ENCODE peak calls at places on chromosomes 2 and 18, in seven cellular contexts. F is GM23248, Z is mammary epithelial cell, D is cardiac muscle cell, B is right lobe of liver, M is mesenchymal stem cell, K is H7. G is an unnamed sample. For H3K36me3, the result is how much of the 10 kb centered on the place peaks cover.

GRCh38 chr2:62206024-62206423 is 10.1 kb downstream of the B3GNT2 start:
- DNase-seq in B (no peak), K (no peak), M (no peak), Z (no peak), D (no peak), F (no peak), G (no peak)

GRCh38 chr2:44934962-44935853 is 6.3 kb upstream of the SIX3 start:
- DNase-seq in D (no peak), F (peak), B (no peak), M (no peak), Z (peak), K (peak), G (no peak)

GRCh38 chr2:11540148-11540995 is 6.5 kb downstream of the GREB1 start:
- DNase-seq in B (peak), K (no peak), Z (no peak), F (no peak), M (no peak), D (peak), G (no peak)

GRCh38 chr2:164061129-164061746 is 325.4 kb upstream of the FIGN start:
- DNase-seq in D (peak), M (peak), B (no peak), Z (peak), K (peak), F (peak), G (peak)

GRCh38 chr2:52532956-52533355 is 1234.6 kb upstream of the CHAC2 start:
- DNase-seq in B (no peak), D (no peak), Z (no peak), M (no peak), K (no peak), F (no peak), G (no peak)

GRCh38 chr18:74529811-74530583 is 4.3 kb upstream of the CNDP1 start:
- DNase-seq in B (peak), Z (no peak), K (peak), M (no peak), F (no peak), D (no peak), G (no peak)

GRCh38 chr2:158686166-158686792 is 108.8 kb upstream of the DAPL1 start:
- DNase-seq in F (peak), K (no peak), D (peak), Z (no peak), B (no peak), M (no peak), G (no peak)

GRCh38 chr2:214005337-214005736 is 405.5 kb upstream of the VWC2L start:
- DNase-seq in Z (no peak), D (no peak), K (no peak), B (no peak), F (peak), M (no peak), G (no peak)

GRCh38 chr2:146489386-146489785 is 1355.4 kb upstream of the ACVR2A start:
- DNase-seq in Z (peak), K (no peak), D (no peak), M (peak), B (no peak), F (peak), G (no peak)

GRCh38 chr2:62939735-62940491 is 110.7 kb upstream of the OTX1 start:
- DNase-seq in B (no peak), F (peak), D (no peak), Z (peak), K (no peak), M (peak), G (no peak)

GRCh38 chr2:26615336-26616031 is 25.7 kb downstream of the CIB4 start:
- DNase-seq in B (no peak), K (peak), Z (no peak), M (no peak), F (no peak), D (no peak), G (no peak)

GRCh38 chr2:199956062-199956380 is 639 bp downstream of the MAIP1 start:
- DNase-seq in D (peak), Z (no peak), F (no peak), K (no peak), M (no peak), B (no peak), G (no peak)

GRCh38 chr2:199329466-199329865 is 128.3 kb downstream of the SATB2 start:
- DNase-seq in K (no peak), M (no peak), D (no peak), F (no peak), B (no peak), Z (no peak), G (no peak)

GRCh38 chr18:63928331-63928730 is 20.6 kb downstream of the SERPINB10 start:
- DNase-seq in M (no peak), F (no peak), K (no peak), B (no peak), D (no peak), Z (no peak), G (no peak)

GRCh38 chr18:46639386-46639785 is 17.6 kb downstream of the LOXHD1 start:
- DNase-seq in M (no peak), F (no peak), B (no peak), K (no peak), Z (no peak), D (no peak), G (no peak)

GRCh38 chr18:53025247-53025646 is 685.2 kb downstream of the DCC start:
- DNase-seq in K (no peak), D (no peak), F (no peak), Z (no peak), B (no peak), M (no peak), G (no peak)

GRCh38 chr2:73859721-73860586 is 31.2 kb downstream of the STAMBP start:
- DNase-seq in M (peak), Z (peak), B (no peak), K (no peak), F (peak), D (no peak), G (peak)

GRCh38 chr2:80545420-80546192 is 241.1 kb upstream of the LRRTM1 start:
- DNase-seq in M (no peak), B (no peak), D (peak), F (no peak), Z (no peak), K (no peak), G (no peak)

GRCh38 chr2:217277646-217278048 is 417.8 kb upstream of the TNP1 start:
- DNase-seq in B (no peak), D (no peak), M (peak), Z (peak), F (peak), K (no peak), G (no peak)

GRCh38 chr2:99608092-99608491 is 118.3 kb upstream of the REV1 start:
- DNase-seq in D (no peak), K (no peak), F (peak), B (no peak), M (no peak), Z (no peak), G (no peak)

GRCh38 chr2:71672011-71672639 is 218.8 kb downstream of the DYSF start:
- DNase-seq in B (no peak), D (peak), F (no peak), M (peak), Z (no peak), K (peak), G (no peak)

GRCh38 chr2:64052468-64053241 is 33.4 kb upstream of the VPS54 start:
- DNase-seq in M (no peak), F (no peak), B (no peak), D (no peak), Z (peak), K (no peak), G (no peak)

GRCh38 chr2:26758790-26759321 is 5.2 kb upstream of the SLC35F6 start:
- DNase-seq in M (peak), Z (no peak), F (no peak), K (no peak), D (no peak), B (no peak), G (no peak)

GRCh38 chr2:173652311-173652710 is 297.6 kb downstream of the CDCA7 start:
- DNase-seq in D (no peak), F (peak), K (no peak), B (no peak), Z (peak), M (peak), G (peak)

GRCh38 chr2:133434962-133435668 is 133.1 kb downstream of the NCKAP5 start:
- DNase-seq in Z (peak), D (no peak), K (no peak), B (no peak), M (no peak), F (peak), G (no peak)

GRCh38 chr2:204870053-204870452 is 324.8 kb downstream of the PARD3B start:
- DNase-seq in Z (no peak), D (no peak), K (no peak), B (no peak), M (no peak), F (no peak), G (no peak)

GRCh38 chr2:127065299-127065931 is 41.5 kb downstream of the BIN1 start:
- DNase-seq in F (no peak), B (no peak), Z (no peak), D (no peak), K (no peak), M (no peak), G (no peak)

GRCh38 chr2:217785544-217786045 is 217.2 kb downstream of the TNS1 start:
- DNase-seq in K (peak), B (peak), D (peak), Z (peak), F (peak), M (peak), G (peak)

DNA sequence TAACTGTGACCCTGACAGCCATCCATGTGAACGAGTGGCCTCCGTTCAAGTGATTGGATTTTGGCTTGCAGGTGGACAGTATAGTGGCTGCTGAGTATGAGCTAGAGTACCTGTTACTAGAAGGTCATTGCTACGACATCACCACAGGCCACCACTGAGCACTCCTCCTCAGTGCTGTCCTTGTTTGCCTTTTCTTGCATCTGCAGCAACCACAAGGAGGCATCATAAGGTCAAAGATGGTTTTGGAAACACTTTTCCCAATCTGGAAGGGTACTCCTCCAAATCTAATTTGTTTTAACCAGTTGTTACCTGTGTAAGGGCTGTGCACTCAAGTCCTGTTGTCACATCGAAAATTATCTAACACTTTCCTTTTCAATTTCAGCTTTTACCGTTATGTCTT is 81.2 kb downstream of the UGGT1 start:
- DNase-seq in B (no peak), M (peak), D (no peak), Z (no peak), K (peak), F (peak), G (no peak)
- H3K36me3 ChIP-seq in B (under half), M (under half), D (under half), Z (under half), K (under half), F (half or more), G (under half)

GRCh38 chr2:109016376-109016775 is 27.4 kb upstream of the EDAR start:
- DNase-seq in F (no peak), M (no peak), D (no peak), Z (no peak), K (peak), B (no peak), G (no peak)

GRCh38 chr2:109018452-109018851 is 29.4 kb upstream of the EDAR start:
- DNase-seq in B (peak), K (no peak), Z (no peak), F (no peak), M (no peak), D (no peak), G (no peak)

GRCh38 chr2:109017017-109017416 is 28.0 kb upstream of the EDAR start:
- DNase-seq in M (no peak), K (peak), B (peak), D (no peak), Z (no peak), F (no peak), G (no peak)

GRCh38 chr2:109013046-109013445 is 24.0 kb upstream of the EDAR start:
- DNase-seq in D (no peak), B (no peak), M (no peak), K (no peak), Z (no peak), F (no peak), G (no peak)

DNA sequence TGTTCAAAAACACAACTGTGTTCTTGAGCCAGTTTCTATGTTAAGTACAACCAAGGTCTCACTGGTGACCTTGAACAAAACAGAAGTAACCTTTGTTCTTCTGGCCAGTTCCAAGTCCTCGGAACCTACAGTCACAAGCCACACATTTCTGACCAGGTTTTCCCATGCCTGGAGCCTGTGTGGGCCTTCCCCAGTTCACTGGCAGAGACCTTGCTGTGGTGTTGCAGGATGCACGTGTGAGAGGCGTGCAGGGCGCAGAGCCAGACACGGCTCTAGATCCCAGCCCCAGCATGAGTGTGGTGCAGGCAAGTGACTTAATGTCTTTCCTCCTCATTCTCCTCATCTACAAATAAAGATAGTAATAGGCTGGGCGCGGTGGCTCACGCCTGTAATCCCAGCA is 25.5 kb upstream of the EDAR start:
- DNase-seq in B (no peak), Z (no peak), D (no peak), K (no peak), F (no peak), M (no peak), G (no peak)
- H3K4me3 ChIP-seq in B (no peak), Z (no peak), D (no peak), K (no peak), F (no peak), M (no peak), G (no peak)

GRCh38 chr2:216139884-216140283 is 30.7 kb downstream of the XRCC5 start:
- DNase-seq in M (no peak), Z (peak), F (peak), B (no peak), D (peak), K (peak), G (no peak)
- H3K36me3 ChIP-seq in M (under half), Z (half or more), F (half or more), B (under half), D (half or more), K (half or more), G (half or more)

DNA sequence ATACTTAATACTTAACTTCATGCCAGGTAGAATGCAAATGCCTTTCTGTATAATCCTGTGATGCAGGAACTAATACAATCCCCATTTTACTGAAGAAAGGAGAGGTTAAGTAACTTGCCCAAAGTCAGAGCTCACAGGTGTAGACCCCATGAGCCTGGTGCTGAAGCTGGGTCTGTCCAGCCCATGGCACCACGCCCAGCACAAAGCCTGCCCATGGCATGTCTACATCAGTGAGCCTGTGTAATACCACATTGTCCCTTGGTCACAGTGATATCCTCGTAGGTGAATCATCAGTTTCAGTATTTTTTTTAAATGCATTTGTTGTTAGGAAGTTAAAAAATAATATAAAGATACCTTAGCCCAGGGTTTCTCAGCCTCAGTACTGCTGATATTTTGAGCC is 69.9 kb upstream of the MCFD2 start:
- DNase-seq in K (no peak), F (peak), B (no peak), Z (peak), D (no peak), M (peak), G (no peak)
- H3K4me3 ChIP-seq in K (no peak), F (peak), B (no peak), Z (no peak), D (no peak), M (no peak), G (no peak)

GRCh38 chr2:239050252-239050649 is 202.4 kb downstream of the TWIST2 start:
- DNase-seq in K (no peak), D (no peak), M (no peak), B (no peak), Z (no peak), F (no peak), G (no peak)
- H3K36me3 ChIP-seq in K (under half), D (under half), M (under half), B (under half), Z (under half), F (under half), G (under half)

GRCh38 chr2:105397025-105397722 is 1.7 kb downstream of the FHL2 start:
- DNase-seq in B (no peak), Z (no peak), M (no peak), F (peak), D (no peak), K (no peak), G (no peak)

GRCh38 chr2:105397959-105398521 is 811 bp downstream of the FHL2 start:
- DNase-seq in B (no peak), K (no peak), F (peak), Z (no peak), M (no peak), D (no peak), G (no peak)

GRCh38 chr2:105398522-105399206 is at the start of gene FHL2:
- DNase-seq in D (peak), B (peak), K (peak), M (peak), F (peak), Z (peak), G (no peak)

GRCh38 chr2:105400138-105400540 is 1.3 kb upstream of the FHL2 start:
- DNase-seq in B (no peak), M (no peak), D (no peak), F (no peak), Z (no peak), K (no peak), G (no peak)

DNA sequence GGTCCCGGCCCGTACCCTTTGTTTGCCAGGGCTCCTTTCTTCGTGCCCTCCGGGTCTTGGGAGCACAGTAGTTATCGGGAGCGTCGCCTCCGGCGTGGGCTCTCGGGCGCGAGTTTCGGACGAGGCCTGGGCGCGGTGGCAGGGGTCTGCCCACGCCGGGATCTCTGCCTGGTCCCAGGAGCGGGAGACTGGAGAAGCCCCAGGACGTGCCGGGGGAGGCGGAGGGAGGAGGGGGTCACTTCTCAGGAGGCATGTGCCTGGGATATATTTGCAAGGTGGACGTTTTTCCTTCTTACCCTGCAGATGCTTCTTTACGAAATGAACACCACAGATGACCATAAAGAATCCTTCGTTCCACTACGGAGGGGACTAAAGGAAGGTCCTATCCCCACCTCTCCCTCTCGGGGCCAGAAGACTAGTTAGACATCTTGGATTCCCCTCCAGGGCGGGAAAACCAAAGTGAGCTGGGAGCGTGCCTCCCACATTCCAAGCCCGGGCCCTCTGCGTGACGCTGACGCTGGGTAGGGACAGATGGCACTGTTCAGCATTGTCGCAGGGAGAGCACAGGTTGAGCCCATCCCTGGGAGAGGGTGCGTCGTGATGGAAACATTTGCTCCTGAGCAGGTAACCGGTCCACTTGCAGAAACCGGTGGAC is 483 bp upstream of the FHL2 start:
- DNase-seq in F (no peak), K (peak), D (no peak), B (no peak), Z (no peak), M (no peak), G (no peak)
- H3K4me3 ChIP-seq in F (peak), K (peak), D (peak), B (peak), Z (no peak), M (peak), G (peak)

G was measured in Panc1.